ENCODE peak calls at places on chromosomes 13 and 19, in four cellular contexts. D, J, U and A are unnamed samples.
A peak's percentile ranks its signal among the peaks of the same experiment; 100 is the strongest.

GRCh38 chr19:55346725-55347441 is 7.2 kb downstream of the KMT5C start:
- DNase-seq in D (no peak), J (no peak), U (no peak), A (no peak)

GRCh38 chr19:708154-709141 is at the start of gene PALM:
- DNase-seq in D (peak; percentile 80), J (no peak), U (peak; percentile 15), A (no peak)

GRCh38 chr19:5691205-5691929 is 1.3 kb downstream of the RPL36 start:
- DNase-seq in D (peak; percentile 57), J (no peak), U (peak; percentile 48), A (peak; percentile 54)

GRCh38 chr19:55353803-55354697 is 469 bp downstream of the COX6B2 start:
- DNase-seq in D (peak; percentile 84), J (peak; percentile 52), U (peak; percentile 65), A (peak; percentile 74)

GRCh38 chr13:44398606-44399005 is 25.0 kb downstream of the SERP2 start:
- DNase-seq in D (no peak), J (no peak), U (no peak), A (no peak)

GRCh38 chr19:14164088-14164487 is 27.7 kb upstream of the ASF1B start:
- DNase-seq in D (no peak), J (no peak), U (no peak), A (no peak)

GRCh38 chr19:7333198-7334118 is 15.3 kb upstream of the ARHGEF18 start:
- DNase-seq in D (no peak), J (no peak), U (peak; percentile 20), A (no peak)

GRCh38 chr13:109767023-109767422 is 19.4 kb downstream of the IRS2 start:
- DNase-seq in D (no peak), J (no peak), U (no peak), A (no peak)

GRCh38 chr13:73440296-73440895 is 381.6 kb downstream of the KLF5 start:
- DNase-seq in D (no peak), J (no peak), U (no peak), A (peak; percentile 25)

GRCh38 chr19:10878253-10878652 is 6.9 kb downstream of the CARM1 start:
- DNase-seq in D (no peak), J (no peak), U (no peak), A (peak; percentile 50)

GRCh38 chr19:56211718-56212117 is 9.6 kb downstream of the ZSCAN5C start:
- DNase-seq in D (no peak), J (no peak), U (no peak), A (no peak)

GRCh38 chr19:6185825-6186193 is 50.3 kb downstream of the ACSBG2 start:
- DNase-seq in D (no peak), J (no peak), U (no peak), A (no peak)

GRCh38 chr19:28394705-28395104 is 818.2 kb downstream of the UQCRFS1 start:
- DNase-seq in D (no peak), J (no peak), U (no peak), A (peak; percentile 51)

GRCh38 chr19:7701654-7702457 is at the start of gene FCER2:
- DNase-seq in D (no peak), J (no peak), U (no peak), A (peak; percentile 88)

GRCh38 chr19:43607238-43608205 is 4.4 kb upstream of the SRRM5 start:
- DNase-seq in D (no peak), J (no peak), U (no peak), A (no peak)

GRCh38 chr13:49240017-49240416 is 7.7 kb upstream of the CDADC1 start:
- DNase-seq in D (peak; percentile 32), J (no peak), U (peak; percentile 52), A (peak; percentile 61)

GRCh38 chr19:51000981-51001380 is 423 bp downstream of the KLK8 start:
- DNase-seq in D (no peak), J (peak; percentile 81), U (no peak), A (no peak)

GRCh38 chr13:26423634-26424033 is 133.8 kb upstream of the WASF3 start:
- DNase-seq in D (peak; percentile 67), J (no peak), U (no peak), A (no peak)

GRCh38 chr19:10142701-10143375 is 23.1 kb upstream of the EIF3G start:
- DNase-seq in D (no peak), J (no peak), U (no peak), A (no peak)

GRCh38 chr19:10836478-10837325 is 690 bp upstream of the TMED1 start:
- DNase-seq in D (peak; percentile 91), J (no peak), U (no peak), A (peak; percentile 92)

GRCh38 chr19:2059422-2060201 is 8.6 kb upstream of the MKNK2 start:
- DNase-seq in D (peak; percentile 86), J (peak; percentile 81), U (peak; percentile 81), A (no peak)

GRCh38 chr19:3034194-3034844 is 5.2 kb upstream of the TLE2 start:
- DNase-seq in D (peak; percentile 48), J (no peak), U (no peak), A (no peak)

GRCh38 chr19:56404705-56405056 is 549 bp downstream of the ZNF583 start:
- DNase-seq in D (no peak), J (no peak), U (no peak), A (no peak)

GRCh38 chr13:110245421-110245899 is 61.5 kb downstream of the COL4A1 start:
- DNase-seq in D (no peak), J (no peak), U (no peak), A (no peak)

GRCh38 chr19:45253396-45254027 is 2.4 kb downstream of the MARK4 start:
- DNase-seq in D (no peak), J (no peak), U (no peak), A (no peak)
- H3K4me1 ChIP-seq in D (peaks cover 8% of the 10 kb centered on the region), J (peaks cover 16% of the 10 kb centered on the region), U (peaks cover 10% of the 10 kb centered on the region), A (peaks cover 34% of the 10 kb centered on the region)

GRCh38 chr19:31408460-31409124 is 59.4 kb upstream of the TSHZ3 start:
- DNase-seq in D (peak; percentile 38), J (no peak), U (peak; percentile 36), A (no peak)
- H3K9me2 ChIP-seq in D (no peaks in the 10 kb centered on the region), J (no peaks in the 10 kb centered on the region), U (no peaks in the 10 kb centered on the region), A (no peaks in the 10 kb centered on the region)

DNA sequence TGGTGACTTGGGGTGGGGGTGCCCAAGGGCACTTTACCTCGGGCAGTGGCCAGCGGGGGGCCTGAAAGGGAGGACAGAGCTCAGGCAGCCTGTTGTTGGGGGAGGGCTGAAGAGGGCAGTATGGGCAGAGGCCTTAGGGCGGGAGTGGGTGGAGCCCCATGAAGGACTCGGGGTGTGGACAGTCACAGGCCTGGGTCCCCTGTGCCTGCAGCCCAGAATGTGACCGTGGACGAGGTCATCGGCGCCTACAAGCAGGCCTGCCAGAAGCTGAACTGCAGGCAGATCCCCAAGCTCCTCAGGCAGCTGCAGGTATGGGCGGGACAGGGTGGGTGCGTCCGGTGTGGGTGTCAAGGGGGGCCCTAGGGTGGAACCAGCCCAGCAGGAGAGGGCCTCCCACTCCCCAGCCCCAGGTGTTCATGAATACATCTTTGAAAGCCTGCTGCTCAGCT is 22.5 kb downstream of the NKPD1 start:
- DNase-seq in D (no peak), J (no peak), U (no peak), A (peak; percentile 78)
- H3K4me1 ChIP-seq in D (peaks cover 3% of the 10 kb centered on the region), J (no peaks in the 10 kb centered on the region), U (no peaks in the 10 kb centered on the region), A (peaks cover 66% of the 10 kb centered on the region)

GRCh38 chr13:35879111-35879510 is 252.1 kb downstream of the DCLK1 start:
- DNase-seq in D (no peak), J (no peak), U (no peak), A (no peak)
- H3K9me2 ChIP-seq in D (no peaks in the 10 kb centered on the region), J (no peaks in the 10 kb centered on the region), U (no peaks in the 10 kb centered on the region), A (no peaks in the 10 kb centered on the region)